ENCODE peak calls at places on chromosome 15, in ten cellular contexts. S is tibial nerve; V is coronary artery; M is thoracic aorta; R is CD8-positive, alpha-beta memory T cell; D is heart left ventricle; G is tibial artery; F is NB4; K is neuronal stem cell; E is brain microvascular endothelial cell. X is an unnamed sample.
A peak's percentile ranks its signal among the peaks of the same experiment; 100 is the strongest.

GRCh38 chr15:78104119-78104479 is 11.7 kb downstream of the SH2D7 start:
- DNase-seq in E (no peak), F (no peak), K (no peak), M (no peak), V (no peak), S (no peak), R (no peak), G (no peak), D (no peak), X (no peak)

GRCh38 chr15:76208786-76209424 is 102.4 kb downstream of the ETFA start:
- DNase-seq in D (peak; percentile 4), V (no peak), R (no peak), E (no peak), K (no peak), S (no peak), G (no peak), M (no peak), F (peak; percentile 71), X (no peak)

GRCh38 chr15:55652363-55652762 is 64.2 kb upstream of the PYGO1 start:
- DNase-seq in G (no peak), D (no peak), S (no peak), M (no peak), E (no peak), F (no peak), V (no peak), K (peak; percentile 74), R (no peak), X (no peak)

GRCh38 chr15:52795464-52796227 is 5.5 kb upstream of the ONECUT1 start:
- DNase-seq in R (no peak), K (no peak), D (no peak), S (no peak), F (no peak), G (no peak), V (no peak), M (no peak), E (no peak), X (no peak)

GRCh38 chr15:39828374-39828931 is 45.8 kb upstream of the FSIP1 start:
- DNase-seq in E (peak; percentile 68), F (no peak), K (no peak), G (no peak), V (no peak), S (no peak), D (no peak), R (no peak), M (no peak), X (peak; percentile 96)

GRCh38 chr15:80776420-80777045 is 2.6 kb upstream of the CEMIP start:
- DNase-seq in S (peak; percentile 83), R (peak; percentile 67), M (no peak), E (peak; percentile 80), G (peak; percentile 58), F (peak; percentile 63), K (peak; percentile 67), D (peak; percentile 72), V (no peak), X (no peak)

GRCh38 chr15:57218826-57219576 is 157.3 kb upstream of the CGNL1 start:
- DNase-seq in G (no peak), D (no peak), S (no peak), V (no peak), E (peak; percentile 76), K (peak; percentile 31), M (no peak), R (no peak), F (peak; percentile 62), X (peak; percentile 94)

GRCh38 chr15:74816624-74817369 is 4.2 kb downstream of the LMAN1L start:
- DNase-seq in G (no peak), D (no peak), V (no peak), S (no peak), K (no peak), R (no peak), E (no peak), M (no peak), F (no peak), X (no peak)

GRCh38 chr15:73924258-73924921 is 1.9 kb upstream of the LOXL1 start:
- DNase-seq in S (no peak), F (peak; percentile 53), M (no peak), R (no peak), E (peak; percentile 62), G (peak; percentile 47), V (no peak), K (no peak), D (no peak), X (peak; percentile 81)

GRCh38 chr15:36882487-36883108 is 217.8 kb downstream of the MEIS2 start:
- DNase-seq in D (no peak), F (no peak), M (no peak), S (no peak), V (no peak), G (no peak), K (peak; percentile 41), R (no peak), E (no peak), X (no peak)

GRCh38 chr15:63598467-63599400 is 1.5 kb downstream of the FBXL22 start:
- DNase-seq in F (no peak), S (no peak), K (no peak), R (no peak), E (no peak), V (no peak), G (peak; percentile 41), M (no peak), D (peak; percentile 47), X (no peak)
- H3K4me3 ChIP-seq in F (no peak overlapping the region), S (no peak overlapping the region), K (no peak overlapping the region), R (no peak overlapping the region), E (no peak overlapping the region), V (peak overlapping the region; percentile 85), G (peak overlapping the region; percentile 79), M (peak overlapping the region; percentile 89), D (peak overlapping the region; percentile 73), X (no peak overlapping the region)

GRCh38 chr15:65981837-65982696 is 112.8 kb downstream of the RAB11A start:
- DNase-seq in G (no peak), M (no peak), K (peak; percentile 44), E (no peak), D (no peak), V (no peak), S (no peak), F (peak; percentile 33), R (peak; percentile 73), X (no peak)
- H3K4me3 ChIP-seq in G (no peak overlapping the region), M (peak overlapping the region; percentile 42), K (peak overlapping the region; percentile 82), E (no peak overlapping the region), D (no peak overlapping the region), V (peak overlapping the region; percentile 53), S (no peak overlapping the region), F (no peak overlapping the region), R (peak overlapping the region; percentile 19), X (no peak overlapping the region)

GRCh38 chr15:95448531-95449210 is 881.8 kb upstream of the NR2F2 start:
- DNase-seq in K (no peak), M (no peak), S (no peak), F (no peak), G (no peak), R (no peak), D (no peak), V (no peak), E (peak; percentile 24), X (no peak)
- H3K4me3 ChIP-seq in K (no peak overlapping the region), M (no peak overlapping the region), S (no peak overlapping the region), F (no peak overlapping the region), G (no peak overlapping the region), R (no peak overlapping the region), D (no peak overlapping the region), V (no peak overlapping the region), E (no peak overlapping the region), X (no peak overlapping the region)

DNA sequence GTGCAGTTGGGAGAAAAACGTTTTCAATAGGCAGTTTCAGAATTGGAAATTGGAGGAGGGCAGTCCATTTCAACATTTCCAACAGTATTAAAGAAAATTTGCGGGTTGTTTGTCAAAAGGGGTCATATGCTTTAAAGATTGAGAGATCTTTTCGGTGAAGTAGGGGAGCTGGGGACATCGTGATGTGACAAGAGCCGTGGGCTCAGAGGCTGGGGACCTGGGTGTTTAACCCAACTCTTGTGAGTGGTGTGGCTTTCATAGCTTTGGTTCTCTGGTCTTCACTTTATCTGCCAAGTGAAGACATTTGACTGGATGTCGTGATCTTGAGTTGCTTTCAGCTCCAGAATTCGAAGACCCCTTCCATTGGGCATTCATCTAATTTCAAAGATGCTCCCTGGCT is 133.2 kb downstream of the PGPEP1L start:
- DNase-seq in S (no peak), R (no peak), G (no peak), V (no peak), K (no peak), M (no peak), F (no peak), D (no peak), E (no peak), X (no peak)
- H3K4me3 ChIP-seq in S (no peak overlapping the region), R (no peak overlapping the region), G (peak overlapping the region; percentile 22), V (peak overlapping the region; percentile 19), K (no peak overlapping the region), M (peak overlapping the region; percentile 36), F (peak overlapping the region; percentile 70), D (no peak overlapping the region), E (no peak overlapping the region), X (no peak overlapping the region)

GRCh38 chr15:32721594-32721993 is 3.8 kb downstream of the GREM1 start:
- DNase-seq in D (no peak), S (no peak), K (no peak), V (no peak), G (no peak), E (no peak), F (no peak), M (no peak), R (no peak), X (no peak)

GRCh38 chr15:32716960-32717289 is 879 bp upstream of the GREM1 start:
- DNase-seq in S (no peak), R (no peak), K (peak; percentile 5), M (no peak), G (no peak), V (no peak), F (no peak), E (no peak), D (no peak), X (no peak)

GRCh38 chr15:32717290-32718081 is at the start of gene GREM1:
- DNase-seq in S (no peak), F (no peak), R (no peak), K (peak; percentile 66), M (no peak), D (no peak), E (peak; percentile 48), V (no peak), G (no peak), X (no peak)

GRCh38 chr15:32718082-32718821 is 448 bp downstream of the GREM1 start:
- DNase-seq in V (no peak), R (no peak), K (peak; percentile 30), D (no peak), F (no peak), G (no peak), S (no peak), E (no peak), M (no peak), X (no peak)

DNA sequence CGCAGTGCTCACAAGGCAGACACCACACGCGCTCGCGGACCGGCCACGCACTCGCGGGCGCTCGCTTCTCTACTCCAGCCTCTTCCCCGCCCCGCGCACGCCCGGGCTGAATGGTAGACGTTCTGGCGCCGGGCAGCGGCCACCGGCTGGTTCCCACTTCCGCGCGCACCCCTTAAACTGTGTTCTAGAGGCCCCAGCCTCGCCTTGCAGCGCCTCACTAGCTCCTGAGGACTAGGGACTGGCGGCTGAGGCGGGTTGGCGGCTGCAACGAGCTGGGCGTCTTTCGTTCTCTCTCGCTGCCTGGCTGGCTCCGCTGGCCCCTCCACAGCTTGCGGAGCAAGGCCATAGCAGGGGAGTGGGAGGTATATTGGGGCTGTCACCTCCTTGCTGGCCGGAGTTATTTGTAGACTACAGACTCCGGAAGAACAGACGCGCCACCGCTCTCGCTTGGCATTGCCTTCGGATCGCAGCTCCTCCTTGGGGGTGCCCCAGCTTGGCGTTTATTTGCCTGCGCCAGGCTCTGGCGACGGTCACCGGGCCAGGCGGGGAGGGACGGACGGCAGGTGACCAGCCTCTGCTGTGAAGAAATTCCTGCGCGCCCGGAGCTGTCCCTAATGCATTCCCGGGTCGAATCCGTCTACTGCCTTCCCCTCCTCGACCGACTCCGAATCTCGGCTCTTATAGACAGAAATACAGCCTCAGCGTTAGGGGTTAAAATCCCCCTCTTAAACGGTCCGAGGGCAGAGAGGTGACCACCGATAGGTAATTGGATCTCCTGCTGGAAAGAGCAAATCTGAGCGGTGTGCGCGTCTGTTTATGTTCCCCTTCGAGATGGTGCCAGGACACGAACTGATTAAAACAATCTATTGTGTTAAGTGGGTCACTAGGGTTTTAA is 1.3 kb downstream of the GREM1 start:
- DNase-seq in E (no peak), M (no peak), D (no peak), S (no peak), F (no peak), V (no peak), R (no peak), G (no peak), K (peak; percentile 20), X (no peak)
- H3K4me3 ChIP-seq in E (peak overlapping the region; percentile 98), M (peak overlapping the region; percentile 58), D (peak overlapping the region; percentile 33), S (peak overlapping the region; percentile 3), F (no peak overlapping the region), V (peak overlapping the region; percentile 67), R (no peak overlapping the region), G (peak overlapping the region; percentile 49), K (peak overlapping the region; percentile 80), X (peak overlapping the region; percentile 80)

X was measured in skeletal muscle cell.